ENCODE peak calls at places on chromosomes 7 and 10, in eight cellular contexts. One of them, this sample, is unnamed.

GRCh38 chr7:139661043-139661440 is 116.8 kb downstream of the HIPK2 start:
- DNase-seq in hepatocyte: no peak
- DNase-seq in heart right ventricle: no peak
- DNase-seq in esophagus muscularis mucosa: no peak
- DNase-seq in cardiac muscle cell: no peak
- DNase-seq in WERI-Rb-1: no peak
- DNase-seq in OCI-LY7: no peak
- DNase-seq in stomach: no peak
- DNase-seq in this sample: no peak

GRCh38 chr7:47361229-47361628 is 220.7 kb downstream of the TNS3 start:
- DNase-seq in hepatocyte: no peak
- DNase-seq in heart right ventricle: no peak
- DNase-seq in esophagus muscularis mucosa: no peak
- DNase-seq in cardiac muscle cell: no peak
- DNase-seq in WERI-Rb-1: peak; percentile 35
- DNase-seq in OCI-LY7: no peak
- DNase-seq in stomach: peak; percentile 13
- DNase-seq in this sample: no peak

GRCh38 chr7:44101966-44102845 is 1.9 kb upstream of the AEBP1 start:
- DNase-seq in hepatocyte: no peak
- DNase-seq in heart right ventricle: peak; percentile 40
- DNase-seq in esophagus muscularis mucosa: no peak
- DNase-seq in cardiac muscle cell: peak; percentile 43
- DNase-seq in WERI-Rb-1: no peak
- DNase-seq in OCI-LY7: no peak
- DNase-seq in stomach: no peak
- DNase-seq in this sample: no peak

GRCh38 chr10:11505636-11506035 is 105.8 kb downstream of the USP6NL start:
- DNase-seq in hepatocyte: no peak
- DNase-seq in heart right ventricle: no peak
- DNase-seq in esophagus muscularis mucosa: no peak
- DNase-seq in cardiac muscle cell: no peak
- DNase-seq in WERI-Rb-1: no peak
- DNase-seq in OCI-LY7: no peak
- DNase-seq in stomach: no peak
- DNase-seq in this sample: no peak

GRCh38 chr7:152663101-152663740 is 12.7 kb downstream of the XRCC2 start:
- DNase-seq in hepatocyte: no peak
- DNase-seq in heart right ventricle: no peak
- DNase-seq in esophagus muscularis mucosa: no peak
- DNase-seq in cardiac muscle cell: peak; percentile 55
- DNase-seq in WERI-Rb-1: no peak
- DNase-seq in OCI-LY7: no peak
- DNase-seq in stomach: no peak
- DNase-seq in this sample: no peak

GRCh38 chr7:151786241-151786640 is 90.7 kb downstream of the PRKAG2 start:
- DNase-seq in hepatocyte: no peak
- DNase-seq in heart right ventricle: no peak
- DNase-seq in esophagus muscularis mucosa: no peak
- DNase-seq in cardiac muscle cell: no peak
- DNase-seq in WERI-Rb-1: no peak
- DNase-seq in OCI-LY7: no peak
- DNase-seq in stomach: no peak
- DNase-seq in this sample: no peak

GRCh38 chr7:2082357-2083038 is 150.2 kb downstream of the MAD1L1 start:
- DNase-seq in hepatocyte: peak; percentile 73
- DNase-seq in heart right ventricle: no peak
- DNase-seq in esophagus muscularis mucosa: no peak
- DNase-seq in cardiac muscle cell: peak; percentile 81
- DNase-seq in WERI-Rb-1: peak; percentile 71
- DNase-seq in OCI-LY7: no peak
- DNase-seq in stomach: no peak
- DNase-seq in this sample: peak; percentile 59

GRCh38 chr7:65750511-65751344 is 122.1 kb upstream of the VKORC1L1 start:
- DNase-seq in hepatocyte: peak; percentile 96
- DNase-seq in heart right ventricle: peak; percentile 88
- DNase-seq in esophagus muscularis mucosa: peak; percentile 97
- DNase-seq in cardiac muscle cell: peak; percentile 91
- DNase-seq in WERI-Rb-1: peak; percentile 91
- DNase-seq in OCI-LY7: peak; percentile 92
- DNase-seq in stomach: peak; percentile 94
- DNase-seq in this sample: peak; percentile 69

GRCh38 chr10:71618598-71618997 is 101.0 kb downstream of the C10orf105 start:
- DNase-seq in hepatocyte: no peak
- DNase-seq in heart right ventricle: no peak
- DNase-seq in esophagus muscularis mucosa: no peak
- DNase-seq in cardiac muscle cell: no peak
- DNase-seq in WERI-Rb-1: no peak
- DNase-seq in OCI-LY7: no peak
- DNase-seq in stomach: no peak
- DNase-seq in this sample: no peak

GRCh38 chr10:97433430-97434001 is 7.5 kb downstream of the PGAM1 start:
- DNase-seq in hepatocyte: no peak
- DNase-seq in heart right ventricle: no peak
- DNase-seq in esophagus muscularis mucosa: no peak
- DNase-seq in cardiac muscle cell: no peak
- DNase-seq in WERI-Rb-1: no peak
- DNase-seq in OCI-LY7: no peak
- DNase-seq in stomach: no peak
- DNase-seq in this sample: no peak

GRCh38 chr10:97427571-97428179 is 1.7 kb downstream of the PGAM1 start:
- DNase-seq in hepatocyte: peak; percentile 68
- DNase-seq in heart right ventricle: no peak
- DNase-seq in esophagus muscularis mucosa: no peak
- DNase-seq in cardiac muscle cell: peak; percentile 52
- DNase-seq in WERI-Rb-1: no peak
- DNase-seq in OCI-LY7: no peak
- DNase-seq in stomach: peak; percentile 67
- DNase-seq in this sample: no peak

GRCh38 chr10:97426776-97427570 is 982 bp downstream of the PGAM1 start:
- DNase-seq in hepatocyte: peak; percentile 38
- DNase-seq in heart right ventricle: no peak
- DNase-seq in esophagus muscularis mucosa: no peak
- DNase-seq in cardiac muscle cell: no peak
- DNase-seq in WERI-Rb-1: no peak
- DNase-seq in OCI-LY7: peak; percentile 51
- DNase-seq in stomach: no peak
- DNase-seq in this sample: no peak

GRCh38 chr10:97425964-97426775 is at the start of gene PGAM1:
- DNase-seq in hepatocyte: peak; percentile 97
- DNase-seq in heart right ventricle: peak; percentile 96
- DNase-seq in esophagus muscularis mucosa: peak; percentile 98
- DNase-seq in cardiac muscle cell: peak; percentile 98
- DNase-seq in WERI-Rb-1: peak; percentile 96
- DNase-seq in OCI-LY7: peak; percentile 96
- DNase-seq in stomach: peak; percentile 95
- DNase-seq in this sample: peak; percentile 91

GRCh38 chr10:97428572-97428981 is 2.6 kb downstream of the PGAM1 start:
- DNase-seq in hepatocyte: no peak
- DNase-seq in heart right ventricle: no peak
- DNase-seq in esophagus muscularis mucosa: no peak
- DNase-seq in cardiac muscle cell: peak; percentile 32
- DNase-seq in WERI-Rb-1: no peak
- DNase-seq in OCI-LY7: no peak
- DNase-seq in stomach: no peak
- DNase-seq in this sample: no peak
- H3K4me3 ChIP-seq in hepatocyte: no peak overlapping the region
- H3K4me3 ChIP-seq in heart right ventricle: no peak overlapping the region
- H3K4me3 ChIP-seq in esophagus muscularis mucosa: no peak overlapping the region
- H3K4me3 ChIP-seq in cardiac muscle cell: peak overlapping the region; percentile 62
- H3K4me3 ChIP-seq in WERI-Rb-1: no peak overlapping the region
- H3K4me3 ChIP-seq in OCI-LY7: peak overlapping the region; percentile 87
- H3K4me3 ChIP-seq in stomach: no peak overlapping the region
- H3K4me3 ChIP-seq in this sample: peak overlapping the region; percentile 95

GRCh38 chr7:32071466-32072091 is 1.4 kb upstream of the PDE1C start:
- DNase-seq in hepatocyte: no peak
- DNase-seq in heart right ventricle: no peak
- DNase-seq in esophagus muscularis mucosa: no peak
- DNase-seq in cardiac muscle cell: no peak
- DNase-seq in WERI-Rb-1: no peak
- DNase-seq in OCI-LY7: no peak
- DNase-seq in stomach: no peak
- DNase-seq in this sample: no peak
- TF ChIP-seq CTCF in hepatocyte: no peak
- TF ChIP-seq CTCF in heart right ventricle: no peak
- TF ChIP-seq CTCF in esophagus muscularis mucosa: no peak
- TF ChIP-seq CTCF in cardiac muscle cell: no peak
- TF ChIP-seq CTCF in WERI-Rb-1: no peak
- TF ChIP-seq CTCF in OCI-LY7: no peak
- TF ChIP-seq CTCF in stomach: no peak
- TF ChIP-seq CTCF in this sample: no peak

DNA sequence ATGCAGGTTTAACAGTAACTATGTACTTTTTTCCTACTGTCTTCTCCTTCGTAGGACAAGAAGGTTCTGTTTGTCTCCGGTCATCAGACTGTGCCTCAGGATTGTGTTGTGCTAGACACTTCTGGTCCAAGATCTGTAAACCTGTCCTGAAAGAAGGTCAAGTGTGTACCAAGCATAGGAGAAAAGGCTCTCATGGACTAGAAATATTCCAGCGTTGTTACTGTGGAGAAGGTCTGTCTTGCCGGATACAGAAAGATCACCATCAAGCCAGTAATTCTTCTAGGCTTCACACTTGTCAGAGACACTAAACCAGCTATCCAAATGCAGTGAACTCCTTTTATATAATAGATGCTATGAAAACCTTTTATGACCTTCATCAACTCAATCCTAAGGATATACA is 2.4 kb downstream of the DKK1 start:
- DNase-seq in hepatocyte: no peak
- DNase-seq in heart right ventricle: no peak
- DNase-seq in esophagus muscularis mucosa: no peak
- DNase-seq in cardiac muscle cell: no peak
- DNase-seq in WERI-Rb-1: no peak
- DNase-seq in OCI-LY7: no peak
- DNase-seq in stomach: no peak
- DNase-seq in this sample: no peak
- H3K27ac ChIP-seq in hepatocyte: no peak overlapping the region
- H3K27ac ChIP-seq in heart right ventricle: no peak overlapping the region
- H3K27ac ChIP-seq in esophagus muscularis mucosa: no peak overlapping the region
- H3K27ac ChIP-seq in cardiac muscle cell: no peak overlapping the region
- H3K27ac ChIP-seq in WERI-Rb-1: no peak overlapping the region
- H3K27ac ChIP-seq in OCI-LY7: no peak overlapping the region
- H3K27ac ChIP-seq in stomach: no peak overlapping the region
- H3K27ac ChIP-seq in this sample: peak overlapping the region; percentile 21

DNA sequence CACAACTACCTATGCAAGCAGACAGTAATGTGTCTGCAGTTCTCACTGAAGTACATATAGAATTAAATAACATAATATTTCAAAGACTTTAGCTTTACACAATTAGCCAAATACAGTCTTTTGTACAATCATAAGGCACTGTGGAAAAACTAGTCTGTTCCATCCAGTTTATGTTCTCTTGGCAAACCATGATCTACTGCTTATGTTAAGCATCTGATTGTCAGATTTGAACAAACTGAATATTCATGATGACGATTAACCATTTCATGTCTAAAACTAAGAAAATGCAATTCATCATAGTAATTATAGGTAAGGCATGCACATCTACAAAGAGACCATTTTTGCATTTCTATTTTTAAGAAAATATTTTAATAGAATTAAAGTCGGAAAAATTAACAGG is 802 bp downstream of the SEMA3A start:
- DNase-seq in hepatocyte: no peak
- DNase-seq in heart right ventricle: no peak
- DNase-seq in esophagus muscularis mucosa: no peak
- DNase-seq in cardiac muscle cell: no peak
- DNase-seq in WERI-Rb-1: no peak
- DNase-seq in OCI-LY7: no peak
- DNase-seq in stomach: no peak
- DNase-seq in this sample: no peak
- H3K4me3 ChIP-seq in hepatocyte: peak overlapping the region; percentile 61
- H3K4me3 ChIP-seq in heart right ventricle: no peak overlapping the region
- H3K4me3 ChIP-seq in esophagus muscularis mucosa: peak overlapping the region; percentile 63
- H3K4me3 ChIP-seq in cardiac muscle cell: peak overlapping the region; percentile 56
- H3K4me3 ChIP-seq in WERI-Rb-1: peak overlapping the region; percentile 79
- H3K4me3 ChIP-seq in OCI-LY7: no peak overlapping the region
- H3K4me3 ChIP-seq in stomach: peak overlapping the region; percentile 42
- H3K4me3 ChIP-seq in this sample: peak overlapping the region; percentile 70

GRCh38 chr10:77501152-77501845 is 136.3 kb downstream of the KCNMA1 start:
- DNase-seq in hepatocyte: peak; percentile 62
- DNase-seq in heart right ventricle: no peak
- DNase-seq in esophagus muscularis mucosa: no peak
- DNase-seq in cardiac muscle cell: peak; percentile 82
- DNase-seq in WERI-Rb-1: no peak
- DNase-seq in OCI-LY7: no peak
- DNase-seq in stomach: no peak
- DNase-seq in this sample: peak; percentile 63
- TF ChIP-seq CTCF in hepatocyte: no peak
- TF ChIP-seq CTCF in heart right ventricle: no peak
- TF ChIP-seq CTCF in esophagus muscularis mucosa: no peak
- TF ChIP-seq CTCF in cardiac muscle cell: no peak
- TF ChIP-seq CTCF in WERI-Rb-1: no peak
- TF ChIP-seq CTCF in OCI-LY7: no peak
- TF ChIP-seq CTCF in stomach: no peak
- TF ChIP-seq CTCF in this sample: no peak

GRCh38 chr10:50590935-50591334 is 32.8 kb downstream of the SGMS1 start:
- DNase-seq in hepatocyte: no peak
- DNase-seq in heart right ventricle: no peak
- DNase-seq in esophagus muscularis mucosa: no peak
- DNase-seq in cardiac muscle cell: no peak
- DNase-seq in WERI-Rb-1: no peak
- DNase-seq in OCI-LY7: no peak
- DNase-seq in stomach: no peak
- DNase-seq in this sample: no peak

GRCh38 chr10:50593523-50593922 is 30.2 kb downstream of the SGMS1 start:
- DNase-seq in hepatocyte: no peak
- DNase-seq in heart right ventricle: no peak
- DNase-seq in esophagus muscularis mucosa: no peak
- DNase-seq in cardiac muscle cell: no peak
- DNase-seq in WERI-Rb-1: no peak
- DNase-seq in OCI-LY7: no peak
- DNase-seq in stomach: no peak
- DNase-seq in this sample: no peak

GRCh38 chr10:50594012-50594411 is 29.7 kb downstream of the SGMS1 start:
- DNase-seq in hepatocyte: peak; percentile 37
- DNase-seq in heart right ventricle: no peak
- DNase-seq in esophagus muscularis mucosa: no peak
- DNase-seq in cardiac muscle cell: peak; percentile 89
- DNase-seq in WERI-Rb-1: no peak
- DNase-seq in OCI-LY7: no peak
- DNase-seq in stomach: no peak
- DNase-seq in this sample: peak; percentile 37

GRCh38 chr10:50595785-50596184 is 28.0 kb downstream of the SGMS1 start:
- DNase-seq in hepatocyte: no peak
- DNase-seq in heart right ventricle: no peak
- DNase-seq in esophagus muscularis mucosa: no peak
- DNase-seq in cardiac muscle cell: no peak
- DNase-seq in WERI-Rb-1: no peak
- DNase-seq in OCI-LY7: no peak
- DNase-seq in stomach: no peak
- DNase-seq in this sample: no peak

DNA sequence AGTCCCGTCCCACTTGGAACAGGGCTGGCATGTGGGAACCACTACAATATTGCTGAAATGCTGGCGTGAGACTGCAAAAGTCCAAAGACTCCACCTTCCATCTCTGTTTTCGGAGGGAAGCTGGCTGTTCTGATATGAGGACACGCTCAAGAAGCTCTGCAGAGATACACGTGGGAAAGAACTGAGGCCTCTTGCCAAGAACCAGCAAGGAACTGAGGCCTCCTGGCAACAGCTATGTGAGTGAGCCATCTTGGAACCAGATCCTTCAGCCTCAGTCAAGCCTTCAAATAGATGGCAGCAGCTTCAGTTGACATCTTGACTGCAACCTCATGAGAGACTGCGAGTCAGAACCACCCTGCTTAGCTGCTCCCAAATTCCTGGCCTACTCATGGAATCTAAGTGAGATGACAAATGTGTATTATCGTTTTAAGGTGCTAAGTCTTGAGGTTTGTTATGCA is 30.8 kb downstream of the SGMS1 start:
- DNase-seq in hepatocyte: no peak
- DNase-seq in heart right ventricle: no peak
- DNase-seq in esophagus muscularis mucosa: no peak
- DNase-seq in cardiac muscle cell: no peak
- DNase-seq in WERI-Rb-1: no peak
- DNase-seq in OCI-LY7: no peak
- DNase-seq in stomach: no peak
- DNase-seq in this sample: no peak
- H3K27ac ChIP-seq in hepatocyte: no peak overlapping the region
- H3K27ac ChIP-seq in heart right ventricle: no peak overlapping the region
- H3K27ac ChIP-seq in esophagus muscularis mucosa: no peak overlapping the region
- H3K27ac ChIP-seq in cardiac muscle cell: no peak overlapping the region
- H3K27ac ChIP-seq in WERI-Rb-1: no peak overlapping the region
- H3K27ac ChIP-seq in OCI-LY7: no peak overlapping the region
- H3K27ac ChIP-seq in stomach: no peak overlapping the region
- H3K27ac ChIP-seq in this sample: no peak overlapping the region

This sample was measured in AG04450.